ENCODE peak calls at places on chromosomes 12 and 14, in ten cellular contexts. V is T-helper 1 cell; C is A549; Y is NAMALWA; B is stimulated activated CD4-positive, alpha-beta T cell treated with anti-CD3 and anti-CD28 coated beads, Interleukin-1b, Interleukin-23, amount 100 ng/mL, for 1 hour; T is brain pericyte; Z is astrocyte of the spinal cord; U is upper lobe of left lung; I is T follicular helper cell; L is MG63. M is an unnamed sample.

GRCh38 chr14:73526036-73526984 is 10.6 kb upstream of the ACOT1 start:
- DNase-seq in V (no peak), C (no peak), Y (no peak), B (no peak), T (no peak), Z (peak; percentile 51), U (peak; percentile 87), I (no peak), L (peak; percentile 54), M (no peak)

GRCh38 chr14:53956427-53957201 is at the start of gene BMP4:
- DNase-seq in V (no peak), C (peak; percentile 59), Y (no peak), B (no peak), T (no peak), Z (peak; percentile 71), U (peak; percentile 80), I (peak; percentile 13), L (no peak), M (peak; percentile 86)

GRCh38 chr12:113002676-113003075 is 24.4 kb downstream of the OAS2 start:
- DNase-seq in V (no peak), C (no peak), Y (no peak), B (no peak), T (no peak), Z (no peak), U (no peak), I (no peak), L (no peak), M (no peak)

GRCh38 chr12:3965096-3965495 is 91.9 kb upstream of the PARP11 start:
- DNase-seq in V (no peak), C (no peak), Y (no peak), B (no peak), T (no peak), Z (no peak), U (no peak), I (no peak), L (no peak), M (no peak)

GRCh38 chr12:27554003-27554402 is 30.0 kb downstream of the PPFIBP1 start:
- DNase-seq in V (no peak), C (no peak), Y (no peak), B (no peak), T (no peak), Z (no peak), U (no peak), I (no peak), L (no peak), M (no peak)

GRCh38 chr14:24418492-24418873 is 11.0 kb downstream of the CBLN3 start:
- DNase-seq in V (no peak), C (no peak), Y (no peak), B (no peak), T (no peak), Z (no peak), U (no peak), I (no peak), L (peak; percentile 81), M (peak; percentile 78)

GRCh38 chr12:132508248-132508740 is 18.3 kb downstream of the FBRSL1 start:
- DNase-seq in V (no peak), C (no peak), Y (no peak), B (no peak), T (no peak), Z (no peak), U (no peak), I (no peak), L (no peak), M (no peak)

GRCh38 chr14:77151918-77152588 is 10.5 kb upstream of the ZDHHC22 start:
- DNase-seq in V (no peak), C (peak; percentile 42), Y (peak; percentile 66), B (no peak), T (no peak), Z (no peak), U (no peak), I (no peak), L (no peak), M (peak; percentile 28)

GRCh38 chr12:122081697-122082221 is 3.2 kb downstream of the MLXIP start:
- DNase-seq in V (peak; percentile 26), C (no peak), Y (peak; percentile 89), B (no peak), T (no peak), Z (peak; percentile 33), U (peak; percentile 62), I (peak; percentile 32), L (peak; percentile 27), M (peak; percentile 61)

GRCh38 chr12:54000105-54000773 is at the start of gene HOXC9:
- DNase-seq in V (no peak), C (no peak), Y (no peak), B (no peak), T (no peak), Z (peak; percentile 49), U (no peak), I (no peak), L (no peak), M (peak; percentile 38)

GRCh38 chr12:9943244-9943643 is 11.1 kb upstream of the CLEC2A start:
- DNase-seq in V (no peak), C (no peak), Y (no peak), B (no peak), T (no peak), Z (no peak), U (peak; percentile 62), I (no peak), L (peak; percentile 18), M (no peak)

GRCh38 chr14:68397827-68398226 is 395.0 kb downstream of the ZFP36L1 start:
- DNase-seq in V (no peak), C (no peak), Y (no peak), B (no peak), T (no peak), Z (no peak), U (no peak), I (no peak), L (no peak), M (peak; percentile 91)

GRCh38 chr12:104263580-104264358 is 39.8 kb upstream of the EID3 start:
- DNase-seq in V (no peak), C (no peak), Y (no peak), B (no peak), T (no peak), Z (no peak), U (no peak), I (no peak), L (peak; percentile 76), M (no peak)

GRCh38 chr14:68230941-68231717 is 411.6 kb downstream of the RAD51B start:
- DNase-seq in V (no peak), C (peak; percentile 59), Y (no peak), B (no peak), T (no peak), Z (peak; percentile 73), U (no peak), I (no peak), L (no peak), M (peak; percentile 52)

GRCh38 chr12:38516418-38516817 is 199.8 kb downstream of the ALG10B start:
- DNase-seq in V (no peak), C (no peak), Y (no peak), B (no peak), T (no peak), Z (no peak), U (no peak), I (no peak), L (no peak), M (no peak)

GRCh38 chr12:49925433-49926194 is 21.9 kb upstream of the FAIM2 start:
- DNase-seq in V (no peak), C (no peak), Y (no peak), B (no peak), T (no peak), Z (no peak), U (peak; percentile 12), I (no peak), L (no peak), M (no peak)

GRCh38 chr12:117579939-117580717 is 218.7 kb upstream of the NOS1 start:
- DNase-seq in V (no peak), C (no peak), Y (no peak), B (no peak), T (no peak), Z (no peak), U (no peak), I (no peak), L (no peak), M (no peak)

GRCh38 chr12:104219908-104220404 is 4.4 kb downstream of the TXNRD1 start:
- DNase-seq in V (peak; percentile 32), C (peak; percentile 99), Y (no peak), B (no peak), T (no peak), Z (peak; percentile 50), U (peak; percentile 42), I (no peak), L (peak; percentile 75), M (peak; percentile 87)

M was measured in endothelial cell of umbilical vein.